ENCODE peak calls at places on chromosomes 5 and 9, in six cellular contexts. Q is thoracic aorta, V is bronchial epithelial cell, G is AG09309, U is HFF-Myc, N is cardiac muscle cell. Y is an unnamed sample.

GRCh38 chr5:73437126-73438047 is 11.2 kb downstream of the FOXD1 start:
- DNase-seq in Q (no peak), V (no peak), G (no peak), U (no peak), N (peak), Y (peak)

GRCh38 chr9:96087669-96088299 is 212.3 kb downstream of the ERCC6L2 start:
- DNase-seq in Q (no peak), V (no peak), G (no peak), U (no peak), N (no peak), Y (no peak)

GRCh38 chr5:112742424-112742823 is 4.7 kb downstream of the APC start:
- DNase-seq in Q (no peak), V (no peak), G (no peak), U (no peak), N (no peak), Y (no peak)

GRCh38 chr9:16138961-16139441 is 586.2 kb downstream of the CCDC171 start:
- DNase-seq in Q (peak), V (no peak), G (peak), U (no peak), N (no peak), Y (no peak)

GRCh38 chr5:106601605-106602004 is 1069.1 kb downstream of the EFNA5 start:
- DNase-seq in Q (no peak), V (peak), G (no peak), U (no peak), N (no peak), Y (no peak)

GRCh38 chr5:113478691-113479090 is 9.6 kb downstream of the MCC start:
- DNase-seq in Q (no peak), V (no peak), G (no peak), U (no peak), N (no peak), Y (no peak)

GRCh38 chr5:139649082-139649991 is 1.2 kb downstream of the CXXC5 start:
- DNase-seq in Q (no peak), V (no peak), G (no peak), U (no peak), N (peak), Y (no peak)

GRCh38 chr5:36691993-36692392 is 85.6 kb downstream of the SLC1A3 start:
- DNase-seq in Q (no peak), V (no peak), G (no peak), U (no peak), N (no peak), Y (no peak)

GRCh38 chr5:128084228-128085167 is 932 bp downstream of the SLC12A2 start:
- DNase-seq in Q (peak), V (peak), G (no peak), U (no peak), N (peak), Y (peak)

DNA sequence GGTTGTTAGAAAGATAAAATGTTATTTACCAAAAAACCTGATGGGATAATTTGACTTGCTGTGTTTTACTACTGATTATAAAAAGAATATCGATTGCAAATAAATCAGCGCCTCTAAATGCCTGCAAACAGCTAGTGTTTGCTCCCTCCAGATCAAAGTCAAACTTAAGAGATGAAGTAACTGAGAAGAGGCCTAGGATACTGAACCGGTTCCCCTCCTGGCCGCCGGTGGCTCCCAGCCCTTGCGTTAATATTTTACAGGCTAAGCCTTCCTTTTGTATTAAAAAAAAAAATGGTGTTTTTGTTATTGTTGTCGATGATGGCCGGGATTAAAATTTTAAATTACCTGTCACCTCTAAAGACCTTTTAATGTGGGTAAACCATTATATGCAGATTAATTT is 2.6 kb downstream of the IRX1 start:
- DNase-seq in Q (no peak), V (no peak), G (no peak), U (no peak), N (peak), Y (no peak)
- H3K4me3 ChIP-seq in Q (no peak), V (no peak), G (no peak), U (no peak), N (peak), Y (no peak)

DNA sequence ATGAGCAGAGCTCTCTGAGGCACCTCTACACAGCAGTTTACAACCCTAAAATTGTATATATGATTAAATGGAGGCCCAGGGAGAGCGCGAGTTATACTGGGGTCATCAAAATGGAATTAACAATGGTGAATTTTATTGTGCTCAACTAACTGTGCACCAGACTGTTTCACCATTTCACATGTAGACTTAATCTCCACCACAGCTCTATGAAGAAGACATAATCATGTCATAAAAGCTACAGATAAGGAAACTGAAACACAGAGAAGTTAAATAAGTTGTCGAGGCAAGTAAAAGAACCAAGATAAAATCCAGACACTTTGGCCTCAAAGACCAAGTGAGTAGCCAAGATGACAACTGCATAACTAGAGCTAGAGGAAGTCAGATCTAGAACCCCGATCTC is 1.5 kb downstream of the SH3TC2 start:
- DNase-seq in Q (no peak), V (no peak), G (no peak), U (no peak), N (no peak), Y (no peak)
- H3K4me3 ChIP-seq in Q (no peak), V (no peak), G (no peak), U (no peak), N (no peak), Y (no peak)

GRCh38 chr5:131259326-131259725 is 4.5 kb upstream of the CDC42SE2 start:
- DNase-seq in Q (no peak), V (no peak), G (no peak), U (no peak), N (no peak), Y (no peak)

GRCh38 chr5:131254741-131255140 is 9.1 kb upstream of the CDC42SE2 start:
- DNase-seq in Q (no peak), V (no peak), G (no peak), U (no peak), N (no peak), Y (no peak)

GRCh38 chr5:131258733-131259132 is 5.1 kb upstream of the CDC42SE2 start:
- DNase-seq in Q (no peak), V (peak), G (no peak), U (no peak), N (no peak), Y (no peak)

GRCh38 chr5:131252824-131253171 is 11.1 kb upstream of the CDC42SE2 start:
- DNase-seq in Q (no peak), V (no peak), G (no peak), U (no peak), N (no peak), Y (no peak)

DNA sequence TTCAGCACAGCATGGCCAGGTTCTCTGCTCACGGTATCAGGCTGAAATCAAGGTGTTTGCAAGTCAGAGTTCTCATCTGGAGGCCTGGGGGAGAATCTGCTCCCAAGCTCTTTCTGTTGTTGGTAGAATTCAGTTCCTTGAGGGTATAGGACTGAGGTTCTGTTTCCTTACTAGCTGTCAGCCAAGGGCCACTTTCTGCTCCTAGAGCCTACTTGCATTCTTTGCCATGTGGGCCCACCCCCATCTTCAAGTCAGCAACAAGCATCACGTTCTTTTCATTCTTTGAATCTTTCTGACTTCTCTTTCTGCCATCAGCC is 7.4 kb upstream of the CDC42SE2 start:
- DNase-seq in Q (no peak), V (no peak), G (no peak), U (no peak), N (no peak), Y (no peak)
- H3K4me3 ChIP-seq in Q (no peak), V (no peak), G (no peak), U (no peak), N (no peak), Y (no peak)

GRCh38 chr5:178389031-178389729 is 156.6 kb upstream of the PHYKPL start:
- DNase-seq in Q (no peak), V (no peak), G (no peak), U (no peak), N (no peak), Y (no peak)

GRCh38 chr5:178387061-178387855 is 154.7 kb upstream of the PHYKPL start:
- DNase-seq in Q (no peak), V (no peak), G (no peak), U (no peak), N (no peak), Y (no peak)

GRCh38 chr5:178387856-178388190 is 155.2 kb upstream of the PHYKPL start:
- DNase-seq in Q (no peak), V (no peak), G (no peak), U (no peak), N (no peak), Y (no peak)

GRCh38 chr5:178388381-178389030 is 155.9 kb upstream of the PHYKPL start:
- DNase-seq in Q (no peak), V (peak), G (no peak), U (no peak), N (no peak), Y (no peak)

DNA sequence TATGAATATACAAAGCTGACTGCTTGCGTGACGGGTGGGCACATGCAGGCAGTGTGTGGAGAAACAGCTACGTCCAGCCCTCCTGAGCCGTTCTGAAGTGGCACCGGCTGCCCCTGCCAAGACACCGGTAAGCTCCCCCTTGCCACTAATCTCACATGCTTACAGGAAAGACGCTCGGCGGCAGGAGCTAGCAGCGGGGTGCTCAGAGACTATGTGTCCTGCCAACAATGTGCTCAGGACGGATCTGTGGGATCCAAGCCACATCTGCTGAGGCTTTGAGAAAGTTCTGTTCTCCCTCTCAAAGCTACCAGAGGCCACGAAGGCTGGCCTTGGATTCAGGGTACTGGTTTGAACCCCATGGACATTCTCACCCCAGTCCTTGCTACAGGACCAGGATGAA is 157.2 kb upstream of the PHYKPL start:
- DNase-seq in Q (no peak), V (no peak), G (no peak), U (no peak), N (no peak), Y (no peak)
- H3K4me3 ChIP-seq in Q (no peak), V (no peak), G (no peak), U (no peak), N (no peak), Y (no peak)

GRCh38 chr5:170821257-170821800 is 37.8 kb downstream of the GABRP start:
- DNase-seq in Q (no peak), V (no peak), G (no peak), U (no peak), N (no peak), Y (no peak)

GRCh38 chr5:170826117-170826516 is 35.7 kb upstream of the RANBP17 start:
- DNase-seq in Q (no peak), V (no peak), G (no peak), U (no peak), N (no peak), Y (no peak)
- H3K4me3 ChIP-seq in Q (no peak), V (no peak), G (no peak), U (no peak), N (no peak), Y (no peak)

GRCh38 chr5:131647078-131647769 is 12.2 kb upstream of the RAPGEF6 start:
- DNase-seq in Q (no peak), V (no peak), G (no peak), U (no peak), N (no peak), Y (no peak)
- H3K4me3 ChIP-seq in Q (no peak), V (no peak), G (no peak), U (no peak), N (no peak), Y (no peak)

GRCh38 chr9:34417734-34418133 is 40.6 kb downstream of the FAM219A start:
- DNase-seq in Q (no peak), V (no peak), G (no peak), U (no peak), N (no peak), Y (no peak)
- H3K4me3 ChIP-seq in Q (no peak), V (no peak), G (no peak), U (no peak), N (no peak), Y (no peak)

GRCh38 chr9:111807197-111807596 is 12.5 kb upstream of the SHOC1 start:
- DNase-seq in Q (no peak), V (peak), G (no peak), U (no peak), N (no peak), Y (no peak)

GRCh38 chr9:111804636-111805035 is 9.9 kb upstream of the SHOC1 start:
- DNase-seq in Q (no peak), V (no peak), G (no peak), U (no peak), N (no peak), Y (no peak)

GRCh38 chr9:111805262-111805661 is 10.5 kb upstream of the SHOC1 start:
- DNase-seq in Q (no peak), V (no peak), G (no peak), U (no peak), N (no peak), Y (no peak)

GRCh38 chr9:111803924-111804323 is 9.2 kb upstream of the SHOC1 start:
- DNase-seq in Q (no peak), V (no peak), G (no peak), U (no peak), N (no peak), Y (no peak)

DNA sequence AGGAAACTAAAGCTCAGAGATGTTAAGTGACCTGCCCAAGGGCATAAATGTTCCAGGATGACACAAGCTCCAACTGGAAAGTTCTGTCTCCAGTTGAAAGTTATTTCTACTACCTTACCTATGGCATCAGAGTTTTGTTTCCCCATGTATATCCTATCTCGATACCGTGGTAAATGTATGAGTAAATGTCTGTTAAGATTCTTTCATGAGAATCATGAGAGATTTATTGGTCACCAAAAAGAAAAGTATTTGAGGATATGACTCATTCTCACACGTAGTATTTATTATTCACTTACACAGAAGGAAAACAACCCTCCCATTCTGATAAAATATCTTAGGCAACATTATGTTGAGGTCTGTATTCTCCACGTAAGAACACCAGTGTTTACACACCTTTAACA is 11.1 kb upstream of the SHOC1 start:
- DNase-seq in Q (no peak), V (peak), G (peak), U (peak), N (no peak), Y (no peak)
- H3K4me3 ChIP-seq in Q (no peak), V (no peak), G (no peak), U (no peak), N (no peak), Y (no peak)

GRCh38 chr9:133533878-133534277 is 626 bp upstream of the ADAMTSL2 start:
- DNase-seq in Q (no peak), V (no peak), G (no peak), U (no peak), N (no peak), Y (no peak)
- H3K4me3 ChIP-seq in Q (peak), V (no peak), G (no peak), U (no peak), N (no peak), Y (no peak)